ENCODE peak calls at places on chromosomes 4 and X, in four cellular contexts. N is stimulated activated CD4-positive, alpha-beta T cell treated with anti-CD3 and anti-CD28 coated beads, TNF-alpha, amount 100 ng/mL, for 1 hour; Z is bronchial epithelial cell; O is cardiac fibroblast. P is an unnamed sample.

GRCh38 chrX:7077241-7077909 is 70.1 kb upstream of the STS start:
- DNase-seq in O (no peak), N (no peak), Z (no peak), P (no peak)

GRCh38 chrX:148555101-148555500 is 54.7 kb downstream of the AFF2 start:
- DNase-seq in Z (no peak), N (no peak), O (no peak), P (no peak)

GRCh38 chrX:133574716-133575115 is 159.4 kb upstream of the GPC4 start:
- DNase-seq in Z (no peak), N (no peak), O (no peak), P (no peak)

GRCh38 chrX:70168238-70169188 is 8.8 kb upstream of the DGAT2L6 start:
- DNase-seq in Z (peak), O (peak), N (no peak), P (peak)

GRCh38 chr4:173119818-173120217 is 48.8 kb upstream of the GALNT7 start:
- DNase-seq in N (no peak), O (no peak), Z (peak), P (peak)

GRCh38 chr4:82201303-82201702 is 172.5 kb downstream of the HNRNPD start:
- DNase-seq in Z (peak), N (no peak), O (peak), P (peak)

GRCh38 chrX:50157545-50158125 is 43.2 kb downstream of the AKAP4 start:
- DNase-seq in N (no peak), O (peak), Z (peak), P (no peak)

GRCh38 chr4:181078236-181078635 is 1165.0 kb upstream of the TENM3 start:
- DNase-seq in Z (no peak), N (no peak), O (peak), P (no peak)

GRCh38 chr4:132642196-132642817 is 506.8 kb upstream of the PCDH10 start:
- DNase-seq in N (no peak), Z (peak), O (peak), P (no peak)

P was measured in NCI-H226.